ENCODE peak calls at places on chromosomes 11 and 22, in four cellular contexts. F is chondrocyte, P is astrocyte of the cerebellum, H is dorsolateral prefrontal cortex. X is an unnamed sample.
A peak's percentile ranks its signal among the peaks of the same experiment; 100 is the strongest.

GRCh38 chr11:6022954-6023353 is 7.6 kb downstream of the OR56A1 start:
- DNase-seq in P (peak; percentile 8), F (no peak), H (no peak), X (peak; percentile 31)

GRCh38 chr11:88402784-88403183 is 65.2 kb upstream of the CTSC start:
- DNase-seq in P (no peak), H (no peak), F (no peak), X (no peak)

GRCh38 chr11:67349927-67350465 is 3.4 kb downstream of the POLD4 start:
- DNase-seq in P (no peak), F (no peak), H (no peak), X (no peak)

GRCh38 chr22:22171357-22172218 is 73.0 kb upstream of the VPREB1 start:
- DNase-seq in F (no peak), H (no peak), P (no peak), X (no peak)

GRCh38 chr22:39130152-39130704 is 22.3 kb downstream of the CBX7 start:
- DNase-seq in F (no peak), P (no peak), H (no peak), X (no peak)

GRCh38 chr11:83002047-83002446 is 69.7 kb downstream of the RAB30 start:
- DNase-seq in F (no peak), H (no peak), P (no peak), X (no peak)

GRCh38 chr11:10309163-10310093 is 4.6 kb downstream of the ADM start:
- DNase-seq in H (no peak), P (peak; percentile 78), F (no peak), X (no peak)

GRCh38 chr11:56910785-56911184 is 77.9 kb upstream of the OR5AK2 start:
- DNase-seq in P (no peak), H (no peak), F (no peak), X (no peak)

GRCh38 chr22:39306456-39307361 is 12.7 kb downstream of the RPL3 start:
- DNase-seq in F (no peak), H (no peak), P (no peak), X (peak; percentile 66)

GRCh38 chr11:94876645-94877445 is 96.5 kb downstream of the CWC15 start:
- DNase-seq in H (peak; percentile 62), P (peak; percentile 90), F (no peak), X (peak; percentile 79)

GRCh38 chr11:84564180-84564866 is 1062.8 kb downstream of the DLG2 start:
- DNase-seq in F (no peak), H (no peak), P (peak; percentile 9), X (peak; percentile 26)

GRCh38 chr11:70510571-70510970 is 112.2 kb downstream of the CTTN start:
- DNase-seq in P (no peak), F (peak; percentile 46), H (no peak), X (no peak)

GRCh38 chr11:123426766-123427165 is 3.3 kb upstream of the GRAMD1B start:
- DNase-seq in P (no peak), H (no peak), F (no peak), X (no peak)

GRCh38 chr11:134449713-134450112 is 37.7 kb upstream of the B3GAT1 start:
- DNase-seq in H (no peak), P (no peak), F (no peak), X (no peak)

GRCh38 chr11:24386551-24387404 is 110.1 kb upstream of the LUZP2 start:
- DNase-seq in F (no peak), H (no peak), P (peak; percentile 29), X (no peak)

GRCh38 chr22:47841166-47841565 is 1078.7 kb downstream of the TBC1D22A start:
- DNase-seq in F (no peak), H (no peak), P (no peak), X (no peak)

GRCh38 chr22:37282385-37282677 is at the start of gene CYTH4:
- DNase-seq in P (no peak), H (no peak), F (no peak), X (peak; percentile 74)

GRCh38 chr11:122743949-122744876 is 88.7 kb downstream of the UBASH3B start:
- DNase-seq in H (no peak), F (no peak), P (no peak), X (peak; percentile 54)

GRCh38 chr11:35585411-35585810 is 32.8 kb upstream of the FJX1 start:
- DNase-seq in H (no peak), P (no peak), F (no peak), X (no peak)
- TF ChIP-seq CTCF in H (no peak), P (no peak), F (no peak), X (no peak)

GRCh38 chr11:103202048-103202651 is 92.9 kb downstream of the DYNC2H1 start:
- DNase-seq in H (no peak), P (peak; percentile 26), F (no peak), X (peak; percentile 2)
- TF ChIP-seq CTCF in H (no peak), P (peak; percentile 63), F (peak; percentile 88), X (peak; percentile 33)

DNA sequence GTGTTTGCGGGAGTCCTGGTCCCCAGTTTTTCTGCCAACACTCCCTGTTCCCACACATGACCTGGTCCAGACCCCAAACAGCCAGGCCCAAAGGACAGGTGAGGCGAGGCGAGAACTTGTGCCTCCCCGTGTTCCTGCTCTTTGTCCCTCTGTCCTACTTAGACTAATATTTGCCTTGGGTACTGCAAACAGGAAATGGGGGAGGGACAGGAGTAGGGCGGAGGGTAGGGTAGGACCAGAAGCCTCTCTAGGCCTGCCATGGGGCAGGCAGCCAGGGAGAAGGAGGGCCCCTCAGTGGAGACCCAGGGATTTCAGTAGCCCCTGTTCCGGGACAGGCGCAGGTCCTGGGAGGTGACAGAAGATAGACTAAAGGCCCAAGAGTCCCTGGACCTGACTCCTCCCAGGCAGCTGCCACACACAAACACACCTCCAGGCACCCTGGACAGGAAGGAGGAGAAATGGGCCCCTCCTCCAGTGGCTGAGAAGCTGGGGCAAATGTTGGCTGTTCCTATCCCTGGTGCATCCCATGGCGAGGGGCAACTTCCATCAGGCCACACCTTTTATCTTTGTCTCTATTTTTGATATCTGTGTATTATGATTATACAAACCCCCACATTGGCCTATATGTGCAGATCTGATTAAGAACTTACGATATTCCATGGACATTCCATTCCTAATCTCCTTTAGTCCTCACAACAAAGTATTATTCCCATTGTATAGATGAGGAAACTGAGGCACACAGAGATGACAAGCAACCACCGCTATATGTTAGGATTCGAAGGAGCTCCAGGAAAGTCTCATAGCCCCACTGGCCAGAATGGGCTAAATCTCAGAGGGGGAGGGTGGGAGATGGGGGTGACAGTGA is 626 bp upstream of the F2 start:
- DNase-seq in F (no peak), H (no peak), P (no peak), X (no peak)
- TF ChIP-seq CTCF in F (no peak), H (no peak), P (no peak), X (no peak)

GRCh38 chr11:8768625-8769333 is 86.2 kb downstream of the RPL27A start:
- DNase-seq in H (no peak), P (no peak), F (no peak), X (no peak)
- TF ChIP-seq CTCF in H (no peak), P (peak; percentile 29), F (peak; percentile 72), X (no peak)

GRCh38 chr11:1481861-1482441 is 4.6 kb downstream of the MOB2 start:
- DNase-seq in P (no peak), F (peak; percentile 85), H (no peak), X (no peak)
- TF ChIP-seq CTCF in P (no peak), F (no peak), H (no peak), X (no peak)

GRCh38 chr11:96155627-96156378 is 187.2 kb downstream of the MAML2 start:
- DNase-seq in H (peak; percentile 41), F (no peak), P (peak; percentile 97), X (peak; percentile 64)
- TF ChIP-seq CTCF in H (no peak), F (peak; percentile 76), P (peak; percentile 37), X (peak; percentile 37)

GRCh38 chr22:26172389-26172990 is 3.2 kb downstream of the SEZ6L start:
- DNase-seq in F (no peak), H (peak; percentile 48), P (no peak), X (peak; percentile 65)
- TF ChIP-seq CTCF in F (peak; percentile 78), H (peak; percentile 39), P (peak; percentile 79), X (peak; percentile 74)

GRCh38 chr11:93740802-93741093 is 547 bp downstream of the TAF1D start:
- DNase-seq in H (peak; percentile 59), F (no peak), P (peak; percentile 33), X (peak; percentile 40)
- TF ChIP-seq CTCF in H (no peak), F (no peak), P (no peak), X (no peak)